ENCODE peak calls at places on chromosome 18, in ten cellular contexts. P is lower lobe of right lung, S is aorta, Z is pancreas, L is GM12878, H is stomach, J is PC-9, G is thoracic aorta, D is body of pancreas, Y is GM23248. U is an unnamed sample. For H3K4me1, the result is how much of the 10 kb centered on the place peaks cover.

GRCh38 chr18:45014047-45014501 is 333.4 kb downstream of the SETBP1 start:
- DNase-seq in P (no peak), S (no peak), Z (no peak), L (no peak), H (no peak), J (peak), G (no peak), D (peak), Y (peak), U (peak)

GRCh38 chr18:5891361-5892215 is 3.7 kb downstream of the TMEM200C start:
- DNase-seq in P (no peak), S (no peak), Z (peak), L (no peak), H (no peak), J (no peak), G (no peak), D (no peak), Y (no peak), U (no peak)

GRCh38 chr18:52348209-52348608 is 8.2 kb downstream of the DCC start:
- DNase-seq in P (no peak), S (no peak), Z (no peak), L (no peak), H (no peak), J (no peak), G (no peak), D (no peak), Y (peak), U (peak)

GRCh38 chr18:36589857-36590543 is 238.8 kb downstream of the TPGS2 start:
- DNase-seq in P (no peak), S (no peak), Z (no peak), L (no peak), H (no peak), J (no peak), G (no peak), D (no peak), Y (peak), U (no peak)

GRCh38 chr18:75638597-75639467 is 211.3 kb upstream of the SMIM21 start:
- DNase-seq in P (no peak), S (no peak), Z (no peak), L (no peak), H (no peak), J (no peak), G (no peak), D (no peak), Y (peak), U (no peak)

GRCh38 chr18:44510376-44510775 is 170.3 kb upstream of the SETBP1 start:
- DNase-seq in P (no peak), S (no peak), Z (no peak), L (no peak), H (no peak), J (no peak), G (no peak), D (no peak), Y (no peak), U (no peak)

GRCh38 chr18:34809697-34810096 is 99.6 kb downstream of the DTNA start:
- DNase-seq in P (no peak), S (peak), Z (peak), L (no peak), H (no peak), J (no peak), G (no peak), D (peak), Y (peak), U (peak)

GRCh38 chr18:13639196-13639595 is 87.2 kb downstream of the FAM210A start:
- DNase-seq in P (no peak), S (no peak), Z (no peak), L (no peak), H (no peak), J (no peak), G (no peak), D (no peak), Y (no peak), U (no peak)

GRCh38 chr18:77095356-77096030 is 37.1 kb downstream of the MBP start:
- DNase-seq in P (no peak), S (no peak), Z (no peak), L (no peak), H (no peak), J (no peak), G (no peak), D (no peak), Y (no peak), U (no peak)

GRCh38 chr18:56451188-56451587 is 187.2 kb downstream of the TXNL1 start:
- DNase-seq in P (no peak), S (no peak), Z (no peak), L (no peak), H (no peak), J (peak), G (no peak), D (no peak), Y (peak), U (no peak)

GRCh38 chr18:22057908-22058527 is 111.4 kb upstream of the GATA6 start:
- DNase-seq in P (no peak), S (no peak), Z (no peak), L (no peak), H (peak), J (no peak), G (no peak), D (peak), Y (peak), U (no peak)

GRCh38 chr18:51321696-51322095 is 124.2 kb upstream of the MEX3C start:
- DNase-seq in P (no peak), S (no peak), Z (no peak), L (no peak), H (no peak), J (no peak), G (no peak), D (no peak), Y (no peak), U (no peak)

GRCh38 chr18:31667185-31667584 is 17.2 kb downstream of the B4GALT6 start:
- DNase-seq in P (no peak), S (no peak), Z (no peak), L (no peak), H (no peak), J (no peak), G (no peak), D (no peak), Y (peak), U (no peak)

GRCh38 chr18:34723143-34723542 is 13.0 kb downstream of the DTNA start:
- DNase-seq in P (no peak), S (no peak), Z (no peak), L (no peak), H (no peak), J (no peak), G (no peak), D (no peak), Y (peak), U (peak)

GRCh38 chr18:35513181-35513932 is 15.6 kb upstream of the INO80C start:
- DNase-seq in P (no peak), S (peak), Z (no peak), L (no peak), H (no peak), J (peak), G (no peak), D (peak), Y (peak), U (peak)

GRCh38 chr18:38563396-38563980 is 997.9 kb upstream of the CELF4 start:
- DNase-seq in P (no peak), S (no peak), Z (no peak), L (no peak), H (no peak), J (no peak), G (no peak), D (no peak), Y (no peak), U (no peak)

GRCh38 chr18:57542126-57542525 is 44.4 kb downstream of the FECH start:
- DNase-seq in P (no peak), S (no peak), Z (no peak), L (no peak), H (no peak), J (no peak), G (no peak), D (no peak), Y (peak), U (no peak)

GRCh38 chr18:9737814-9738160 is 29.7 kb downstream of the RAB31 start:
- DNase-seq in P (no peak), S (no peak), Z (peak), L (no peak), H (no peak), J (no peak), G (no peak), D (no peak), Y (peak), U (peak)

GRCh38 chr18:36630917-36631316 is 197.9 kb downstream of the TPGS2 start:
- DNase-seq in P (no peak), S (no peak), Z (no peak), L (no peak), H (no peak), J (no peak), G (no peak), D (no peak), Y (no peak), U (no peak)

GRCh38 chr18:12748671-12749070 is 45.8 kb downstream of the PSMG2 start:
- DNase-seq in P (no peak), S (no peak), Z (no peak), L (no peak), H (no peak), J (no peak), G (no peak), D (no peak), Y (no peak), U (no peak)

GRCh38 chr18:55228191-55228590 is 268.9 kb upstream of the CCDC68 start:
- DNase-seq in P (no peak), S (no peak), Z (no peak), L (no peak), H (no peak), J (no peak), G (no peak), D (no peak), Y (no peak), U (no peak)

GRCh38 chr18:21831413-21831831 is 90.8 kb downstream of the MIB1 start:
- DNase-seq in P (no peak), S (no peak), Z (no peak), L (no peak), H (no peak), J (no peak), G (peak), D (no peak), Y (no peak), U (no peak)

GRCh38 chr18:23690505-23691068 is 1.3 kb downstream of the LAMA3 start:
- DNase-seq in P (no peak), S (no peak), Z (no peak), L (no peak), H (no peak), J (no peak), G (no peak), D (no peak), Y (no peak), U (no peak)

GRCh38 chr18:35478520-35479435 is 19.0 kb downstream of the INO80C start:
- DNase-seq in P (no peak), S (no peak), Z (no peak), L (no peak), H (peak), J (peak), G (peak), D (peak), Y (peak), U (peak)

GRCh38 chr18:53534203-53534602 is 690.3 kb downstream of the MBD2 start:
- DNase-seq in P (no peak), S (no peak), Z (no peak), L (no peak), H (no peak), J (no peak), G (no peak), D (no peak), Y (no peak), U (no peak)

GRCh38 chr18:45447364-45448265 is 167.7 kb upstream of the SLC14A2 start:
- DNase-seq in P (no peak), S (no peak), Z (no peak), L (no peak), H (no peak), J (no peak), G (no peak), D (no peak), Y (no peak), U (no peak)

GRCh38 chr18:55338955-55339662 is 248.9 kb downstream of the TCF4 start:
- DNase-seq in P (no peak), S (no peak), Z (no peak), L (no peak), H (no peak), J (no peak), G (no peak), D (no peak), Y (peak), U (peak)

GRCh38 chr18:50195689-50196088 is 742 bp upstream of the MYO5B start:
- DNase-seq in P (no peak), S (no peak), Z (no peak), L (no peak), H (no peak), J (no peak), G (no peak), D (no peak), Y (no peak), U (no peak)

GRCh38 chr18:50192903-50193795 is 1.8 kb downstream of the MYO5B start:
- DNase-seq in P (peak), S (no peak), Z (peak), L (no peak), H (peak), J (no peak), G (no peak), D (peak), Y (no peak), U (no peak)

GRCh38 chr18:50193796-50194622 is 938 bp downstream of the MYO5B start:
- DNase-seq in P (no peak), S (no peak), Z (peak), L (no peak), H (peak), J (no peak), G (no peak), D (peak), Y (no peak), U (no peak)

GRCh38 chr18:50196261-50196660 is 1.3 kb upstream of the MYO5B start:
- DNase-seq in P (no peak), S (no peak), Z (no peak), L (no peak), H (no peak), J (no peak), G (no peak), D (no peak), Y (no peak), U (no peak)

DNA sequence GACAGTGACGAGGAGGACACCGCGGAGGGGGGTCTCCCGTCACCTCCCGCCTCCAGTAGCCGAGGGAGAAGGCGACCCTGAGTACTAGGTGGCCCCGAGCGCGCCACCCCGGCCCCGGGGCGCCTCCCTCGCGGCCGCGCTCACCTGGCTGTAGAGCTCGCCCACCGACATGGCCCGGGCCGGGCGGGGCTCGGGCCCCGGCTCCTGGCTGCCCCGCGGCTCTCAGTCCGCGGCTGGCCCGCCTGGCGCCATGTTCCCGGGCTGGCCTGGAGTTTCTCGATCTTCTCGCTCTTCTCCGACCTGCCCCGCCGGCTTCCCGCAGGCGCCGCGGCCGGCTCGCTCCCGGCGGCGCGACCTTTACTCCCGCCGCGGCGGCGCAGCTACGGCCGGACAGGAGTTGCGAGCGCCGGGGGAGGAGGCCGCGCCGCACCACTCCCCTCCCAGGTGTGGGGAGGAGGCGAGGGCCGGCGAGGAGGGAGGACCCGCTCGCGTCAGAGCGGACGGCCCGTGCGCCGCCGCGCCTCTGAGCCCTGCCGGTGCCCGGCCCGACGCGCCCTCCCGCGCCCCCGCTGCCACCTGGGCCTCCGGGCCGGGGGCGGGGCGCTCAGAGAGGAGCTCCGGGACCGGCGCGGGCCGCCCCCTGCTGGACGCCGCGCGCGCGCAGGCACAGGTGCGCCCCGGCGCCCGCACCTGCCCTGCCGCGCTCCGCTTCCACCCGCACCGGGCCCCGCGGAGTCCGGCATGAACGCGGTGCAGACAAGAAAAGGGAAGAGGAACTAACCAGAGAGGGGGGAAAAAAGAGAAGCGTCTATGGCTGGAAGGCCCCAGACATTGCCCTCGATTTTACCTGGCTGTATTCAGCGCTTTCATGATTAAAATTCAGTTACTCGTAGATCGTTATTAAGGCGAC is at the start of gene MYO5B:
- DNase-seq in P (peak), S (no peak), Z (peak), L (no peak), H (peak), J (peak), G (no peak), D (peak), Y (peak), U (peak)
- H3K27ac ChIP-seq in P (peak), S (no peak), Z (peak), L (no peak), H (peak), J (peak), G (no peak), D (peak), Y (no peak), U (no peak)

DNA sequence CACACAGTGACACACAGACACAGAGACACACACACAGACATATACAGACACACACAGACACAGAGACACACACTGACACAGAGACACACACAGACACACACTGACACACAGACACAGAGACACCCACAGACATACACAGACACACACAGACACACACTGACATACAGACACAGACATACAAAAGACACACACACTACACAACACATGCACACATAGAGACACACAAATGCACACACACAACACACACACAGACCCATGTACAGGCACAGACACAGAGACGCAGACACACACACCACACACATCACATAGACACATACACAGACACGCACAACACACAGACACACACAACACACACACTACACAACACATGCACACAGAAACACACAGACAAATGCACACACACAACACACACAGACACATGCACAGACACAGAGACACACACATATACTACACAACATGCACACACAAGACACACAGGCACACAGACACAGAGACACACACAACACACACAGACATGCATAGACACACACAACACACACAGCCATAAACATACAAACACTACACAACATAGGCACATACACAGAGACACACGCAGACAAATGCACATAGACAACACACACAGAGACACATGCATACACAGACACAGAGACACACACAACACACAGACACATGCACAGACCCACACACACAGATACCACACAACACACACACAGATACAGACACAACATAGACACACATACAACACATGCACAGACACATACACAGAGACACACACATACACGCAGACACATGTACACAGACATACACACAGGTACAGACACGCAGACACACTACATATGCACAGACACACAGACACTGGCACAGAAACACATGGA is 120.5 kb downstream of the BCL2 start:
- DNase-seq in P (no peak), S (no peak), Z (no peak), L (no peak), H (no peak), J (no peak), G (no peak), D (no peak), Y (no peak), U (no peak)
- H3K4me1 ChIP-seq in P (under half), S (under half), Z (under half), L (under half), H (under half), J (under half), G (under half), D (under half), Y (under half), U (under half)

DNA sequence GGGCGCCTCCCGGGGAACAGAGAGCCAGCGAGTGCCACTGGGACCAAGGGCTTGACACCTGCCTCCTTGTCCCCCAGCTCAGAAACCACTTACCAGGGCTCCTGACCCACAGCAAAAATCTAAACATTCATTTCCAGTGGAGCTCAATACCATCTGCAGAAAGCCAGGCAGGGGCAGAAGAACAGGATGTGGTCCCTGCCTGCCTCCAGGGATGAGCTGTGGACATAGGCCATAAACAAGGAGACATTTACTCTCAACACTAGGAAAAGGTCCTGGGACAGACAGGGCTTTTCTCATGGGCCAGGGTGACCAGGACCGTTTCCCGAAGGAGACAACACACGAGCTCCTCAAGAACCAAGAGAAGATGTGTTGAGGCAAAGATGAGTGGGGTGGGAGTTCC is 203.0 kb downstream of the CTIF start:
- DNase-seq in P (no peak), S (peak), Z (no peak), L (no peak), H (no peak), J (no peak), G (no peak), D (no peak), Y (no peak), U (no peak)
- H3K27ac ChIP-seq in P (no peak), S (no peak), Z (no peak), L (no peak), H (no peak), J (no peak), G (peak), D (no peak), Y (peak), U (no peak)

DNA sequence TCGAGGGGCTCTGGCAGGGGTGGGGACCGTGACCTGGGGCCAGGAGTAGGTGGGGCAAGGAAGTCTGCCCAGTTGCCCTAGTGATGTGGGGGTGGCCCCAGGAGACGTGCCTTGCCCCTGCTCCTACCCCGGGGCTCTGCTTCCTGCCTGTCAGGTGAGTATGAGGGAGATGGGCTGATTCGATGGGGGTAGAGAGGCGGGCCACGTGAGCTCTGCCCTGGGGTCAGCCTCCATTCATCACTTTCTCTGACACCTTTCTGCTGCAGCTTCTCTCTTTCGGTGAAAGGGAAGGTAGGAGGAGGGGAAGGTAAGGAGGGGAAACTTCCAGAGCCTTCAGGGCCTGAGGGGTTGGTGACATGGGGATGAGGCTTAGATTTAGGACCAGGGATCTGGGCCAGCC is 130.7 kb upstream of the SKOR2 start:
- DNase-seq in P (no peak), S (no peak), Z (no peak), L (no peak), H (no peak), J (no peak), G (no peak), D (no peak), Y (no peak), U (no peak)
- H3K4me1 ChIP-seq in P (under half), S (under half), Z (under half), L (under half), H (under half), J (under half), G (under half), D (under half), Y (under half), U (under half)

GRCh38 chr18:3266062-3266608 is 4.2 kb downstream of the MYL12B start:
- DNase-seq in P (no peak), S (no peak), Z (no peak), L (no peak), H (no peak), J (no peak), G (no peak), D (no peak), Y (no peak), U (no peak)
- H3K27ac ChIP-seq in P (no peak), S (no peak), Z (no peak), L (no peak), H (no peak), J (peak), G (no peak), D (no peak), Y (peak), U (peak)

U was measured in A673.